ENCODE peak calls at places on chromosomes 7 and 10, in six cellular contexts. Q is HTR-8/SVneo; E is NCI-H146; R is stimulated activated CD4-positive, alpha-beta T cell treated with anti-CD3 and anti-CD28 coated beads, Interleukin-15, amount 100 ng/mL, for 1 hour; F is HuH-7.5; S is ACHN. Z is an unnamed sample.

GRCh38 chr10:91672021-91672608 is 39.2 kb upstream of the PPP1R3C start:
- DNase-seq in Q (peak; percentile 80), E (peak; percentile 61), R (no peak), F (no peak), S (peak; percentile 32), Z (peak; percentile 82)

GRCh38 chr10:114629824-114630430 is 28.1 kb downstream of the ABLIM1 start:
- DNase-seq in Q (no peak), E (no peak), R (no peak), F (no peak), S (no peak), Z (no peak)

GRCh38 chr7:28685660-28686417 is 272.3 kb downstream of the TRIL start:
- DNase-seq in Q (peak; percentile 90), E (peak; percentile 43), R (no peak), F (peak; percentile 29), S (peak; percentile 100), Z (peak; percentile 85)

GRCh38 chr7:100626530-100627237 is 14.3 kb downstream of the MOSPD3 start:
- DNase-seq in Q (peak; percentile 72), E (peak; percentile 85), R (peak; percentile 82), F (peak; percentile 54), S (peak; percentile 85), Z (no peak)

GRCh38 chr10:89793649-89794254 is 92.4 kb downstream of the KIF20B start:
- DNase-seq in Q (peak; percentile 57), E (peak; percentile 76), R (no peak), F (peak; percentile 31), S (peak; percentile 74), Z (peak; percentile 86)

GRCh38 chr7:17298840-17299476 is 506 bp downstream of the AHR start:
- DNase-seq in Q (peak; percentile 14), E (peak; percentile 81), R (peak; percentile 35), F (peak; percentile 13), S (peak; percentile 58), Z (peak; percentile 51)

GRCh38 chr10:35940067-35940989 is 298.2 kb upstream of the FZD8 start:
- DNase-seq in Q (no peak), E (peak; percentile 90), R (no peak), F (no peak), S (no peak), Z (no peak)

GRCh38 chr10:71394926-71395562 is 1.7 kb upstream of the CDH23 start:
- DNase-seq in Q (no peak), E (no peak), R (no peak), F (no peak), S (no peak), Z (no peak)

GRCh38 chr7:38681882-38682281 is 50.7 kb upstream of the AMPH start:
- DNase-seq in Q (no peak), E (peak; percentile 76), R (no peak), F (no peak), S (no peak), Z (no peak)

GRCh38 chr10:19651549-19651948 is 164.7 kb upstream of the PLXDC2 start:
- DNase-seq in Q (no peak), E (no peak), R (no peak), F (no peak), S (no peak), Z (no peak)

GRCh38 chr10:84095821-84096497 is 43.4 kb upstream of the GHITM start:
- DNase-seq in Q (no peak), E (no peak), R (no peak), F (no peak), S (no peak), Z (no peak)

GRCh38 chr7:122858310-122858709 is 27.9 kb downstream of the CADPS2 start:
- DNase-seq in Q (no peak), E (no peak), R (no peak), F (no peak), S (no peak), Z (no peak)

GRCh38 chr10:24603333-24603732 is 120.4 kb downstream of the ARHGAP21 start:
- DNase-seq in Q (peak; percentile 26), E (no peak), R (no peak), F (no peak), S (no peak), Z (no peak)

GRCh38 chr7:62361-63116 is 129.8 kb upstream of the FAM20C start:
- DNase-seq in Q (no peak), E (no peak), R (no peak), F (no peak), S (no peak), Z (no peak)

GRCh38 chr10:80077869-80078447 is 507 bp upstream of the TMEM254 start:
- DNase-seq in Q (no peak), E (no peak), R (no peak), F (no peak), S (no peak), Z (no peak)

GRCh38 chr10:72334832-72335393 is 19.8 kb downstream of the DNAJB12 start:
- DNase-seq in Q (no peak), E (no peak), R (peak; percentile 55), F (no peak), S (peak; percentile 97), Z (no peak)

Z was measured in OCI-M1.